ENCODE peak calls at places on chromosome 9, in ten cellular contexts. D, J, B, P, Y, K, A, X, R and S are unnamed samples.
A peak's percentile ranks its signal among the peaks of the same experiment; 100 is the strongest.

GRCh38 chr9:105091004-105091640 is 153.3 kb upstream of the SLC44A1 start:
- DNase-seq in D (no peak), J (no peak), B (no peak), P (no peak), Y (no peak), K (no peak), A (no peak), X (no peak), R (no peak), S (no peak)

GRCh38 chr9:123102380-123103113 is 69.1 kb downstream of the GPR21 start:
- DNase-seq in D (no peak), J (peak; percentile 58), B (no peak), P (no peak), Y (no peak), K (no peak), A (peak; percentile 23), X (no peak), R (no peak), S (no peak)

GRCh38 chr9:124011460-124012301 is at the start of gene LHX2:
- DNase-seq in D (no peak), J (peak; percentile 68), B (peak; percentile 85), P (no peak), Y (peak; percentile 75), K (no peak), A (peak; percentile 49), X (peak; percentile 71), R (peak; percentile 71), S (no peak)

GRCh38 chr9:23541976-23542375 is 284.1 kb downstream of the ELAVL2 start:
- DNase-seq in D (no peak), J (peak; percentile 39), B (no peak), P (no peak), Y (no peak), K (no peak), A (no peak), X (no peak), R (no peak), S (no peak)

GRCh38 chr9:78273761-78274160 is 23.2 kb upstream of the PSAT1 start:
- DNase-seq in D (no peak), J (no peak), B (no peak), P (no peak), Y (no peak), K (no peak), A (peak; percentile 32), X (peak; percentile 21), R (no peak), S (no peak)

GRCh38 chr9:91655215-91655614 is 231.6 kb upstream of the NFIL3 start:
- DNase-seq in D (no peak), J (no peak), B (no peak), P (no peak), Y (no peak), K (no peak), A (no peak), X (no peak), R (no peak), S (no peak)

GRCh38 chr9:92648447-92649406 is 21.2 kb downstream of the IPPK start:
- DNase-seq in D (peak; percentile 7), J (no peak), B (no peak), P (no peak), Y (no peak), K (no peak), A (no peak), X (no peak), R (no peak), S (no peak)

GRCh38 chr9:21715408-21715807 is 87.0 kb upstream of the MTAP start:
- DNase-seq in D (no peak), J (no peak), B (peak; percentile 39), P (no peak), Y (no peak), K (no peak), A (no peak), X (peak; percentile 48), R (no peak), S (no peak)

GRCh38 chr9:83596899-83597504 is 25.9 kb upstream of the IDNK start:
- DNase-seq in D (no peak), J (peak; percentile 15), B (peak; percentile 38), P (no peak), Y (peak; percentile 31), K (no peak), A (peak; percentile 7), X (no peak), R (no peak), S (peak; percentile 35)

GRCh38 chr9:31210982-31211570 is 1173.4 kb upstream of the ACO1 start:
- DNase-seq in D (no peak), J (no peak), B (peak; percentile 30), P (no peak), Y (no peak), K (no peak), A (no peak), X (no peak), R (no peak), S (no peak)

GRCh38 chr9:98678244-98678842 is 30.4 kb downstream of the GABBR2 start:
- DNase-seq in D (no peak), J (no peak), B (no peak), P (no peak), Y (peak; percentile 16), K (no peak), A (no peak), X (no peak), R (no peak), S (no peak)

GRCh38 chr9:23819403-23819802 is 6.6 kb downstream of the ELAVL2 start:
- DNase-seq in D (no peak), J (no peak), B (no peak), P (no peak), Y (no peak), K (no peak), A (no peak), X (no peak), R (no peak), S (no peak)

DNA sequence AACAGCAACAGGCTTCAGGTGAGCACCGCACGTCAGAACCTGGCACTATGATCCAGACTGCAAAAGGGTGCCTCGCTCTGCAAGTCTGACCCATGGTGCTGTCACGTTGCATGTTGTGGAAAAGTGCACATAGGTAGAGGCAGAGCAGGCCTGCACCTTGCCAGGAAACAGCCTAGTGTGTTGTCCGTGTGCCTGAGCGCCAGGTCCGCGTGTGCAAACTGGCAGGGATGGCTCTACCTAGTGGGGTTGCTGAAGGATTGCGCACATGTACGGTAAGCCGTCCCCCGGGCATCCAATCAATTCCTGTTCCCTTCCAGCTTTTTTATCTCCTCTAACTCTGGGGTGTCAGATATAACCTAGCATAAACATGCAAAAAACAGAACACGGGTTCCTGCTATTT is 219.5 kb downstream of the NXNL2 start:
- DNase-seq in D (no peak), J (no peak), B (no peak), P (no peak), Y (no peak), K (no peak), A (no peak), X (no peak), R (no peak), S (no peak)
- TF ChIP-seq CTCF in D (no peak), J (no peak), B (no peak), P (no peak), Y (no peak), K (no peak), A (no peak), X (no peak), R (no peak), S (no peak)

DNA sequence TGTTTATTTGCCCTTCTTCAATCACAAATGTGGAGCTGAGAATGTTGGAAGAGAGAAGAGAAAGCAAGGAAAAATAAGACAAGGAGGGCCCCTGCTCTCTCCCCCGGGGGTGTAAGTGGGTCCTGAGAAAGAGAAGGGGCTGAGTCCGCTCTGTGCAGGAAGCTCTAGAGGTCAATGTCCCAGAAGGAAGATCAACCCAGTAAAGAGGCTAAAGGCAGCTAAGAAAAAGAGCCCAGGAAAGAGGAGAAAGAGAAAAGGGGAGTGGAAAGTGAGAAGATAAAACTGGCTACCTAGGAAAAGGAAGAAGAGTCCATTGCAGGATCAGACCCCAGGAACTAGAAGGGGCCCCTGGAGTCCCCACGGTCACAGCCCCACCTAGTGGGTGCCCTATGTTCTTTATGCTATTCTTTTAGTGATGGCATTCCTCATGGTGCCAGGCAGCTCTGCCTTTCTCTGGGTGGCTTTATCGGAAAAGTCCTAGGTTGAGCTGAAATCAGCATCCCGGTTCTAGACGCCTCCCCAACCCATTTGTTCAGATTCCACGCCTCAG is 583.4 kb downstream of the ACTL7B start:
- DNase-seq in D (peak; percentile 13), J (peak; percentile 55), B (peak; percentile 78), P (no peak), Y (peak; percentile 69), K (no peak), A (no peak), X (peak; percentile 66), R (no peak), S (no peak)
- TF ChIP-seq CTCF in D (peak; percentile 34), J (peak; percentile 70), B (peak; percentile 70), P (peak; percentile 44), Y (peak; percentile 69), K (peak; percentile 87), A (peak; percentile 70), X (peak; percentile 69), R (peak; percentile 68), S (no peak)

DNA sequence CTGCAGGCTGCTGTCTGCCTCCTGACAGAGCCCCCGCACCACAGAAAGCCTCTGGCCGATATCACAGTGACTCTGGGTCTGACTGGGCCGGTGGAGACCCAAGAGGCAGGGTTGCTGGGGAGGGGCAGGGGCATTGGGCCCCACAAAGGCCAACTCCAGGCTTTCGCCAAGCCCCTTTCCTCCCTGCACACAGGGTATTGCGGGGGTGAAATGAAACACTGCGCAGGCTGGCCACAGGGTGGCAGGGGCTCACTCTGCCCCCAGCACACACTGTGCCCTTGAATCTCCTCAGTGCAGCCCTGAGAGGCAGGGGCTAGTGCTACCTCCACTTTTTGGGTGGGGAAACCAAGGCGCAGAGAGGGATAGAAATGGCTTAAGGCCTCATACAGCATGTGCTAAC is 44.6 kb downstream of the BARX1 start:
- DNase-seq in D (no peak), J (no peak), B (no peak), P (no peak), Y (no peak), K (no peak), A (no peak), X (no peak), R (no peak), S (no peak)
- TF ChIP-seq CTCF in D (no peak), J (no peak), B (no peak), P (no peak), Y (no peak), K (no peak), A (no peak), X (no peak), R (no peak), S (no peak)

GRCh38 chr9:74309654-74310053 is 187.5 kb upstream of the RORB start:
- DNase-seq in D (no peak), J (no peak), B (no peak), P (no peak), Y (no peak), K (no peak), A (no peak), X (no peak), R (no peak), S (no peak)
- TF ChIP-seq CTCF in D (no peak), J (peak; percentile 27), B (no peak), P (no peak), Y (no peak), K (peak; percentile 11), A (no peak), X (no peak), R (no peak), S (no peak)

GRCh38 chr9:13431137-13431536 is 151.6 kb upstream of the MPDZ start:
- DNase-seq in D (no peak), J (no peak), B (no peak), P (no peak), Y (no peak), K (no peak), A (no peak), X (no peak), R (no peak), S (no peak)
- TF ChIP-seq CTCF in D (no peak), J (no peak), B (no peak), P (no peak), Y (no peak), K (no peak), A (no peak), X (no peak), R (no peak), S (no peak)

GRCh38 chr9:2017459-2018161 is 2.5 kb downstream of the SMARCA2 start:
- DNase-seq in D (peak; percentile 49), J (peak; percentile 58), B (peak; percentile 85), P (no peak), Y (peak; percentile 70), K (no peak), A (peak; percentile 72), X (peak; percentile 90), R (peak; percentile 51), S (peak; percentile 36)
- TF ChIP-seq CTCF in D (no peak), J (no peak), B (no peak), P (no peak), Y (no peak), K (no peak), A (no peak), X (no peak), R (no peak), S (no peak)